ENCODE peak calls at places on chromosomes 1 and 21, in seven cellular contexts. M, W, A, V, G, B and D are unnamed samples.

GRCh38 chr1:3368711-3369436 is 85.6 kb upstream of the ARHGEF16 start:
- DNase-seq in B (no peak), A (no peak), G (no peak), V (no peak), M (no peak), W (no peak), D (no peak)

GRCh38 chr1:63124666-63125191 is 197.6 kb upstream of the FOXD3 start:
- DNase-seq in G (no peak), A (no peak), B (no peak), V (peak; percentile 70), W (no peak), M (no peak), D (no peak)

GRCh38 chr1:98323906-98324358 is 337.6 kb upstream of the SNX7 start:
- DNase-seq in G (no peak), W (peak; percentile 97), V (peak; percentile 96), M (no peak), A (no peak), B (no peak), D (peak; percentile 82)

GRCh38 chr1:42319128-42319851 is 15.7 kb downstream of the FOXJ3 start:
- DNase-seq in B (no peak), V (peak; percentile 77), G (no peak), W (no peak), A (no peak), M (no peak), D (no peak)

GRCh38 chr1:226444901-226445300 is 37.0 kb upstream of the PARP1 start:
- DNase-seq in W (no peak), V (no peak), G (peak; percentile 4), M (no peak), A (no peak), B (no peak), D (no peak)

GRCh38 chr1:178417858-178418257 is 78.9 kb downstream of the CLEC20A start:
- DNase-seq in G (no peak), A (no peak), W (peak; percentile 95), M (no peak), B (no peak), V (peak; percentile 91), D (peak; percentile 17)

GRCh38 chr1:84698718-84699117 is 8.5 kb upstream of the SSX2IP start:
- DNase-seq in B (no peak), V (peak; percentile 93), A (no peak), M (no peak), G (no peak), W (peak; percentile 75), D (no peak)

GRCh38 chr1:58710190-58710589 is 10.3 kb upstream of the MYSM1 start:
- DNase-seq in B (no peak), M (no peak), W (no peak), V (no peak), G (no peak), A (peak; percentile 75), D (no peak)

GRCh38 chr1:214842856-214843255 is 239.7 kb upstream of the KCNK2 start:
- DNase-seq in M (no peak), V (peak; percentile 80), G (no peak), B (no peak), A (no peak), W (no peak), D (no peak)

GRCh38 chr1:185309566-185309965 is 7.5 kb downstream of the IVNS1ABP start:
- DNase-seq in A (no peak), W (no peak), B (no peak), M (no peak), V (no peak), G (no peak), D (no peak)

GRCh38 chr1:156090138-156090821 is 8.0 kb upstream of the MEX3A start:
- DNase-seq in B (no peak), A (no peak), G (no peak), M (no peak), V (no peak), W (no peak), D (no peak)

GRCh38 chr1:107525146-107525545 is 384.3 kb downstream of the NTNG1 start:
- DNase-seq in M (no peak), B (no peak), A (no peak), W (no peak), V (no peak), G (no peak), D (no peak)

GRCh38 chr1:236774926-236775325 is 20.2 kb upstream of the MTR start:
- DNase-seq in V (peak; percentile 15), W (no peak), G (no peak), B (no peak), A (no peak), M (no peak), D (no peak)

GRCh38 chr1:221735976-221736375 is 5.9 kb downstream of the DUSP10 start:
- DNase-seq in B (no peak), V (no peak), W (no peak), A (no peak), G (no peak), M (no peak), D (no peak)

GRCh38 chr1:67149179-67149770 is 14.5 kb upstream of the C1orf141 start:
- DNase-seq in B (peak; percentile 51), V (peak; percentile 82), W (peak; percentile 45), G (peak; percentile 14), A (no peak), M (peak; percentile 46), D (peak; percentile 76)

GRCh38 chr1:236608930-236609726 is 4.8 kb upstream of the HEATR1 start:
- DNase-seq in B (peak; percentile 48), M (peak; percentile 77), W (peak; percentile 49), A (no peak), V (peak; percentile 35), G (no peak), D (peak; percentile 75)

GRCh38 chr1:53946252-53947171 is at the start of gene LRRC42:
- DNase-seq in B (no peak), A (no peak), M (no peak), G (no peak), W (no peak), V (no peak), D (no peak)

GRCh38 chr21:34200288-34200905 is 127.0 kb downstream of the MRPS6 start:
- DNase-seq in A (peak; percentile 72), M (no peak), G (no peak), W (no peak), V (no peak), B (no peak), D (no peak)

GRCh38 chr1:111351700-111352099 is 61.0 kb downstream of the CHIA start:
- DNase-seq in G (no peak), W (no peak), A (no peak), M (no peak), V (no peak), B (no peak), D (no peak)

DNA sequence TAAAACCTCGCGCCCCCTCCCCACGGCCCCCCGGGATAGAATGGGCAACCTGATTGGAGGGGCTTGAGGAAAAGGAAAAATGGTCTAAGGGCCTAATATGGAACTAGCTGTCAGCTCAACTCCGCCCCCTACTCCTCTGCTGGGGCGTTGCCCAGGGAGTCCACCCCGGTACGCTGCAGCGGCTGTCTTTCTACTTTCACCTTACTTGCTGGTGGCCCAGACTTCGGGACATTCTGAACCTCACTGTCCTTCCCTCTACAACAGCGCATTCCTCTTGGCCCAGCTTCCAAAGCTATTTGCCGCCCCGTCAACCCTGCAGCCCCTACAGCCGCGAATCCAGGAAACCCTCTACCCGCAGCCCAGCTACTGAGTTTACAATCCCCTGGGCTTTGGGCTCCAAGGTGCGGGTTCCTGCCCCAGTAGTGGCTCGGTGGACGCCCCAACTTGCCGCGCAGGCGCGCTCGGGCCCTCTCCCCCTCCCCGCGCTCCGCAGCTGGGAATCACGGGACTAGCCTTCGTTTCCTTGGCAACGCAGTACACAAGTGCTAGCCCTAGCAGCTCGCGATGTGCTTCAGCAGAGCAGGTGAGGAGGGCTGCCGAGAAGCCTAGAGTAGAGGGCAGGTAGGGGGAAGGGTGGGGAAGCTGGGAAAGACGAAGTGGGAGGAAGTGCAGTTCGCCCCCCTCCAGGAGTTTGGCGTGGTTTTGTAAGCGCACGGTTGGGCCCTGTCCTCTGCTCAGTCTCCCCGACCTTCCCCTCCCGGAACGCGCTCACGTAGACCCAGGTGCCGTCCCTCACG is 55.6 kb downstream of the CHIA start:
- DNase-seq in A (peak; percentile 94), B (peak; percentile 84), G (peak; percentile 34), V (peak; percentile 69), M (peak; percentile 85), W (peak; percentile 61), D (peak; percentile 72)
- TF ChIP-seq CTCF in A (no peak), B (no peak), G (no peak), V (no peak), M (no peak), W (no peak), D (no peak)

GRCh38 chr1:228455715-228456114 is 31.5 kb upstream of the RNF187 start:
- DNase-seq in M (no peak), G (no peak), B (no peak), W (no peak), A (no peak), V (peak; percentile 31), D (no peak)
- TF ChIP-seq CTCF in M (no peak), G (no peak), B (no peak), W (peak; percentile 33), A (no peak), V (peak; percentile 41), D (no peak)

GRCh38 chr1:91881280-91881679 is 4.7 kb downstream of the TGFBR3 start:
- DNase-seq in G (no peak), M (no peak), V (no peak), A (no peak), B (no peak), W (no peak), D (no peak)

GRCh38 chr1:91885716-91886506 is at the start of gene TGFBR3:
- DNase-seq in W (peak; percentile 77), V (peak; percentile 90), B (peak; percentile 97), M (peak; percentile 80), A (peak; percentile 98), G (peak; percentile 24), D (peak; percentile 90)

GRCh38 chr1:91883470-91883869 is 2.5 kb downstream of the TGFBR3 start:
- DNase-seq in M (no peak), A (no peak), B (no peak), G (no peak), V (peak; percentile 62), W (peak; percentile 45), D (no peak)

GRCh38 chr1:91885331-91885715 is 628 bp downstream of the TGFBR3 start:
- DNase-seq in B (peak; percentile 46), M (peak; percentile 17), G (no peak), V (peak; percentile 12), W (no peak), A (no peak), D (peak; percentile 23)

DNA sequence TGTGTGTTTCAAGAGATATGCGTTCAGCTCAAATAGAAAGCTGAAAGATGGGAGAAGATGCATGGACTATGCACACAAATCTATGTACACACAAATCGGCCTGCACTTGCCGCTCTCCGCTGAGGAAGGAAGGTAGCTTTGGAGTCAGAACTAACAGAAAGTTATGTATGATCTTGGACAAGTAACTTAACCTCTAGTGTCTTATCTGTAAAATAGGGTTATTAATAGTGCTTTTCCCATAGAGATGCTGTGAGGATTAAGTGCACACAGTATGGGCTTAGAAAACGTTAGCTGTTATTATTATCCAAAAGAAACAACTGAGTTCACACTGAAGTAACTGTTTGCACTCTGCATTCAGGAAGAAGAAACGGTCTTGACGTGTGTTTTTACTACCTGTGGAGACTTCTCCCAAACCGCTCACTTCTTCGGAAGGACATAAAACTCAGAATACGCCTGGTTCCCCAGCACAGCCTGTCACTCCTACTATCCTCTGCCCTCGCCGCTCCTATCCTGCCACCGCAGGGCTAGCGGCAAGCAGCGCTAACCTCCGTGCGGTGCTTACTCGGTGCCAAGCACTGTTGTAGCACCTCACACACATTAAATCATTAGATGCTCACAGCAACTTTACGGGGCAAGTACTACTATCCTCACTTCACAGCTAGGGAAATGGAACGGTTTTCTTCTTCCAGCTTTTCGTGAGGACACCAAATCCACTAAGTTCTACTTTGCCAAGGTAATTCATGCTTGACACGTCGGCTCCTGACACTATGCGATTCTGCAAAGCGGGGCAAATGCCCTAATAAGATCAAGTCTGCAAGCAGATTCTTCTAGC is 1.3 kb downstream of the TGFBR3 start:
- DNase-seq in M (no peak), G (no peak), B (peak; percentile 29), V (peak; percentile 24), W (no peak), A (no peak), D (peak; percentile 25)
- TF ChIP-seq CTCF in M (no peak), G (no peak), B (no peak), V (no peak), W (no peak), A (no peak), D (no peak)

GRCh38 chr1:201153474-201154388 is 543 bp downstream of the TMEM9 start:
- DNase-seq in V (peak; percentile 18), A (no peak), W (no peak), B (no peak), G (no peak), M (no peak), D (no peak)
- TF ChIP-seq CTCF in V (no peak), A (no peak), W (no peak), B (no peak), G (no peak), M (no peak), D (no peak)